ENCODE peak calls at places on chromosomes 16 and 17, in seven cellular contexts. H is heart right ventricle, W is NB4, L is progenitor cell of endocrine pancreas, D is dorsolateral prefrontal cortex, B is upper lobe of right lung, Y is neural progenitor cell. I is an unnamed sample.

GRCh38 chr17:9644910-9645751 is at the start of gene USP43:
- DNase-seq in B (peak), H (no peak), D (no peak), Y (peak), W (peak), L (peak), I (peak)

GRCh38 chr16:72554935-72555334 is 383.0 kb upstream of the PMFBP1 start:
- DNase-seq in H (no peak), Y (no peak), W (peak), L (no peak), B (no peak), D (no peak), I (no peak)

GRCh38 chr16:12758031-12758669 is 45.5 kb downstream of the CPPED1 start:
- DNase-seq in Y (peak), W (no peak), L (no peak), D (no peak), B (no peak), H (no peak), I (no peak)

GRCh38 chr17:73703216-73703615 is 59.0 kb upstream of the SDK2 start:
- DNase-seq in L (no peak), Y (peak), W (no peak), D (no peak), H (no peak), B (no peak), I (peak)

GRCh38 chr17:18368948-18369347 is 5.6 kb upstream of the SHMT1 start:
- DNase-seq in Y (no peak), H (no peak), L (no peak), B (no peak), W (no peak), D (no peak), I (no peak)

GRCh38 chr17:32803544-32803943 is 73.4 kb downstream of the MYO1D start:
- DNase-seq in L (no peak), D (no peak), H (no peak), W (no peak), Y (no peak), B (no peak), I (no peak)

GRCh38 chr16:11624645-11625607 is 38.2 kb upstream of the LITAF start:
- DNase-seq in D (no peak), W (peak), B (no peak), L (no peak), H (no peak), Y (no peak), I (no peak)

GRCh38 chr17:51722994-51723393 is 435.5 kb downstream of the CA10 start:
- DNase-seq in H (no peak), B (no peak), L (no peak), Y (no peak), D (no peak), W (no peak), I (no peak)

GRCh38 chr16:71895679-71896385 is 501 bp downstream of the IST1 start:
- DNase-seq in W (peak), L (peak), B (peak), H (peak), Y (peak), D (no peak), I (peak)

GRCh38 chr16:66894948-66895696 is 14.8 kb downstream of the PDP2 start:
- DNase-seq in W (peak), D (peak), B (no peak), H (peak), L (peak), Y (peak), I (peak)

GRCh38 chr17:35819456-35819855 is 10.2 kb downstream of the TAF15 start:
- DNase-seq in D (no peak), B (no peak), Y (no peak), W (no peak), H (no peak), L (no peak), I (no peak)

GRCh38 chr17:38428150-38428642 is at the start of gene ARHGAP23:
- DNase-seq in W (peak), B (peak), L (no peak), H (peak), Y (peak), D (peak), I (peak)

GRCh38 chr17:19238167-19238505 is 970 bp downstream of the EPN2 start:
- DNase-seq in B (peak), H (peak), Y (peak), L (peak), D (no peak), W (no peak), I (peak)

GRCh38 chr16:85800321-85800669 is 800 bp downstream of the COX4I1 start:
- DNase-seq in B (no peak), Y (peak), L (no peak), H (no peak), W (no peak), D (no peak), I (peak)

GRCh38 chr16:67456383-67457140 is 24.4 kb downstream of the ATP6V0D1 start:
- DNase-seq in L (no peak), W (no peak), H (peak), Y (no peak), D (peak), B (no peak), I (peak)

GRCh38 chr17:36183001-36183810 is 6.8 kb upstream of the TBC1D3B start:
- DNase-seq in D (no peak), B (peak), H (peak), L (peak), Y (peak), W (peak), I (peak)

GRCh38 chr16:21946889-21947635 is 6.1 kb upstream of the UQCRC2 start:
- DNase-seq in W (no peak), D (no peak), L (no peak), B (no peak), Y (no peak), H (no peak), I (no peak)

GRCh38 chr17:69638516-69638915 is 224.0 kb downstream of the MAP2K6 start:
- DNase-seq in Y (no peak), B (no peak), W (no peak), D (no peak), H (no peak), L (no peak), I (no peak)

GRCh38 chr16:24624102-24624501 is 84.7 kb downstream of the RBBP6 start:
- DNase-seq in L (no peak), Y (no peak), B (no peak), W (no peak), H (no peak), D (no peak), I (no peak)

GRCh38 chr16:21953541-21953902 is 361 bp downstream of the UQCRC2 start:
- DNase-seq in L (no peak), B (no peak), Y (no peak), W (no peak), H (no peak), D (no peak), I (no peak)

GRCh38 chr17:69608114-69608513 is 193.6 kb downstream of the MAP2K6 start:
- DNase-seq in Y (no peak), D (no peak), L (no peak), B (no peak), W (no peak), H (no peak), I (no peak)

GRCh38 chr17:78330570-78331224 is 29.2 kb downstream of the SOCS3 start:
- DNase-seq in H (no peak), Y (no peak), L (no peak), B (no peak), W (no peak), D (no peak), I (no peak)

GRCh38 chr17:39632153-39632941 is 4.6 kb upstream of the STARD3 start:
- DNase-seq in W (peak), L (no peak), H (no peak), Y (no peak), B (peak), D (peak), I (no peak)

GRCh38 chr17:45384047-45384799 is 48.4 kb downstream of the ARHGAP27 start:
- DNase-seq in W (peak), B (no peak), D (no peak), L (no peak), H (no peak), Y (no peak), I (no peak)

GRCh38 chr17:16407911-16408588 is 7.3 kb upstream of the TRPV2 start:
- DNase-seq in W (no peak), Y (peak), B (no peak), H (peak), L (no peak), D (peak), I (no peak)

GRCh38 chr17:77177002-77177401 is 36.2 kb downstream of the SEC14L1 start:
- DNase-seq in W (no peak), H (no peak), Y (no peak), B (no peak), L (no peak), D (no peak), I (no peak)

GRCh38 chr16:28873543-28874201 is 4.6 kb upstream of the ATP2A1 start:
- DNase-seq in B (peak), H (no peak), D (no peak), L (no peak), Y (peak), W (peak), I (no peak)

GRCh38 chr16:85245307-85246172 is 133.3 kb upstream of the CIBAR2 start:
- DNase-seq in B (no peak), Y (peak), H (peak), W (peak), L (peak), D (no peak), I (peak)

GRCh38 chr16:11978080-11978479 is 1.5 kb downstream of the SNX29 start:
- DNase-seq in H (no peak), D (no peak), W (no peak), Y (no peak), L (no peak), B (no peak), I (no peak)

GRCh38 chr17:19992803-19993713 is 15.4 kb upstream of the AKAP10 start:
- DNase-seq in H (peak), B (peak), D (peak), L (peak), W (peak), Y (peak), I (peak)

DNA sequence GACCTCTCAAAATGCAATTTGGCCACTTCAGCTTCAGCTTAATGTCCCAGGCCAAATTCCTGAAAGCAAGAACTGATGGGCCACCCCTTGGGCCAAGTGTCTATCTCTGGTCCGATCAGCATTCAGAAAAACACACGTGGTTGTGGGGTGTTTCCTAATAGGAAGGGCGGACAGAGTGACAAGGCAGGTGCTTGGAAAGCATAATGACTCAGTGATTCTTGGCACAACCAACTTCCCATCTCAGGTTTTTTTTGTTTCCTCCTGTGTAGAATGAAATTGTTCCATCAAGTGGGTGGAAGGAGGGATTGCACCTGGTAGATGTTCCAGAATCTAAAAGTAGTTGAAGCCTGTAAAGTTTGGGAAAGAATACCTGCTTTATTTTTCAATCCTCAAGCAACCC is 155.6 kb downstream of the HS3ST2 start:
- DNase-seq in B (no peak), H (no peak), L (no peak), D (no peak), Y (no peak), W (no peak), I (no peak)
- TF ChIP-seq CTCF in B (no peak), H (peak), L (no peak), D (no peak), Y (no peak), W (no peak), I (no peak)

GRCh38 chr16:52069866-52070265 is 477.1 kb downstream of the TOX3 start:
- DNase-seq in W (peak), L (no peak), Y (peak), B (no peak), H (no peak), D (no peak), I (no peak)
- TF ChIP-seq CTCF in W (peak), L (peak), Y (peak), B (peak), H (peak), D (peak), I (peak)

GRCh38 chr16:76668207-76668725 is 391.1 kb downstream of the CNTNAP4 start:
- DNase-seq in H (no peak), L (no peak), W (peak), D (no peak), B (no peak), Y (peak), I (peak)
- TF ChIP-seq CTCF in H (no peak), L (peak), W (peak), D (no peak), B (no peak), Y (peak), I (no peak)

DNA sequence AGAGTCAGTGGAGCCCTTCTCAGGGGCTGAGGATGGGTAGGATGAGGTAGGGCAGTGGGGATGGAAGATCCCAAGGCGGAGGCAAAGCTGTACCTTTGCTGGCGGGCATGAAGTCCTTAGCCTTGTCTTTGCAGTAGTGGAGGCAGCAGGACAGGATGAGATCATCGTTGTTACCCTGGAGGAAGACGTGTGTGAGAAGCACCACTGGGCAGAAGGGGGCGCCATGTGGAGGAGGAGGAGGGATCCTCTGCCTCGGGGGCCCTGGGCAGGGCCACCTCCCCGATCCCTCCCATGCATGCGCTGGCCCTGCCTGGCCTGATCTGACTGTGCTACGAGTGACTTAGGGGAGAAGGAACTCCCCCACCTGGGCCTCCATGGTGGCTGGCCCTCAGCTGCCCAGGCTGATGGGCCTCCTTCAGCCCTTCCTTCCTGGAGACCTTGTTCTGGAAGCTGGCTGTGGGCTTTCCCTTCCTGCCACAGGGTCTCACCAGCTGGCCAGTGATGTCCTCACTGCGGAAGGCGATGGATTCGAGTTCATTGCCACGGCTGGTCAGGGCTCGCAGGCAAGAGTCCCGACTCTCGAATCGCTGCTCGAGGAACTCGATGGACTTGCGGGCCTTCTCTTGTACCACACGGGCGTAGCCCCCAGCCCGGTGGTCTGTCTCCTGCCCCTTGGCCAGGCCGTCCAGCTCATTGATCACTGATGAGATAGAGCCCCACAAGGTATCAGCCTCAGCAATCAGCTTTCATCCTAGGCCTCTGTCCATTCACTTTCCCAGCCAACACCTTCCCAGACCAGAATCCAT is 10.3 kb downstream of the HIC1 start:
- DNase-seq in W (peak), B (no peak), L (no peak), Y (peak), H (no peak), D (no peak), I (no peak)
- TF ChIP-seq CTCF in W (peak), B (peak), L (peak), Y (peak), H (peak), D (no peak), I (no peak)

GRCh38 chr17:49994085-49995054 is 654 bp downstream of the DLX3 start:
- DNase-seq in D (no peak), W (peak), B (peak), L (no peak), H (no peak), Y (peak), I (no peak)
- TF ChIP-seq CTCF in D (no peak), W (no peak), B (no peak), L (no peak), H (no peak), Y (peak), I (peak)

GRCh38 chr16:674968-675883 is at the start of gene RHBDL1:
- DNase-seq in L (no peak), B (no peak), W (peak), H (no peak), Y (peak), D (peak), I (peak)
- TF ChIP-seq CTCF in L (no peak), B (no peak), W (no peak), H (no peak), Y (no peak), D (no peak), I (no peak)

GRCh38 chr16:56868175-56868574 is 3.2 kb downstream of the SLC12A3 start:
- DNase-seq in Y (no peak), B (no peak), H (no peak), D (no peak), L (no peak), W (no peak), I (no peak)

GRCh38 chr16:56869513-56870270 is 4.7 kb downstream of the SLC12A3 start:
- DNase-seq in Y (peak), D (no peak), H (no peak), L (no peak), B (no peak), W (peak), I (no peak)

GRCh38 chr16:56864910-56865309 is at the start of gene SLC12A3:
- DNase-seq in H (no peak), Y (no peak), L (no peak), W (no peak), B (no peak), D (no peak), I (no peak)

GRCh38 chr16:56865394-56866062 is 521 bp downstream of the SLC12A3 start:
- DNase-seq in Y (no peak), L (no peak), B (no peak), H (no peak), D (no peak), W (no peak), I (no peak)

GRCh38 chr16:56866955-56867830 is 2.2 kb downstream of the SLC12A3 start:
- DNase-seq in H (peak), L (peak), D (no peak), B (no peak), Y (peak), W (peak), I (no peak)
- TF ChIP-seq CTCF in H (peak), L (peak), D (peak), B (peak), Y (peak), W (peak), I (peak)

DNA sequence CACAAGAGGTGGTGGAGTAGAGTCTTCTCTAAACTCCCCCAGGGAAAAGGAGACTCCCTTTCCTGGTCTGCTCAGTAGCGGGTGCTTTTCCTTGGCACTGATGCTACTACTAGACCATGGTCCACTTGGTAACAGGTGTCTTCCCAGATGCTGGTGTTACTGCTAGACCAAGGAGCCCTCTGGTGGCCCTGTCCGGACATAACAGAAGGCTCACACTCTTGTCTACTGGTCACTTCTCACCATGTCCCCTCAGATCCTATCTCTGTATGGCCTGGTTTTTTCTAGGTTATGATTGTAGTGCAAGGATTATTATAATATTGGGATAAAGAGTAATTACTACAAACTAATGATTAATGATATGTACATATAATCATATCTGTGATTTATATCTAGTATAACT is 49.7 kb upstream of the ARL4D start:
- DNase-seq in L (no peak), H (no peak), D (no peak), W (no peak), Y (no peak), B (no peak), I (no peak)
- TF ChIP-seq CTCF in L (no peak), H (no peak), D (no peak), W (peak), Y (no peak), B (no peak), I (no peak)

DNA sequence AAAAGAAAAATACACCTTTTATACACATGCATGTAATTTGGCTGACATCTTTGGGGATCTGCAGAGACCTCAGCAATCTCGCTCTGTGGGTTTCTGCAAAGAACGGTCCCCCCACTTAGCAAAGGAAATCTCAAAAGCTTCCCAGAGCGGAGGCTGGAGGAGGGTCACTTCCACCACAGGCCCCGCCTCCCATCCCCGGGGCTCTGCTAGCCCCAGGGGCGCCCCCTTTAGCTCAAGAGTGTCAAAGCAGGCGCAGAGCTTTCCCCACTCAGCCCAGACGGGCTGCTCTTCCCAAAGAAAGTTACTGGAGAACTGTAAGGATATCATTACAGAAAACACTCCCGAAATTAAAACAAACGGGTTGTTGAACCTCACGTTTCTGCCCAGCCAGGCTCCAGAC is 11.4 kb downstream of the SLC13A5 start:
- DNase-seq in D (no peak), L (peak), W (peak), B (no peak), Y (peak), H (no peak), I (peak)
- TF ChIP-seq CTCF in D (no peak), L (peak), W (peak), B (peak), Y (peak), H (peak), I (peak)